ENCODE peak calls at places on chromosomes 7 and 10, in four cellular contexts. R is stimulated activated naive CD8-positive, alpha-beta T cell treated with anti-CD3 and anti-CD28 coated beads, Interleukin-15, Interleukin-2, amounts not matched to agents 100 U/mL and 50 U/mL, for 24 hours; Z is RWPE1; S is mucosa of gallbladder. U is an unnamed sample.

GRCh38 chr7:139918488-139918887 is 89.4 kb downstream of the TBXAS1 start:
- DNase-seq in R (no peak), Z (no peak), S (no peak), U (no peak)

GRCh38 chr10:70909326-70909935 is 21.1 kb upstream of the PCBD1 start:
- DNase-seq in R (no peak), S (no peak), Z (no peak), U (no peak)

GRCh38 chr10:100812978-100813377 is 67.6 kb downstream of the PAX2 start:
- DNase-seq in Z (no peak), R (no peak), S (no peak), U (no peak)

GRCh38 chr10:12708921-12709320 is 292.6 kb downstream of the CCDC3 start:
- DNase-seq in S (no peak), R (no peak), Z (no peak), U (peak)

GRCh38 chr10:13222151-13222550 is 12.0 kb downstream of the UCMA start:
- DNase-seq in Z (no peak), S (no peak), R (no peak), U (no peak)

GRCh38 chr10:62858364-62858763 is 42.2 kb upstream of the EGR2 start:
- DNase-seq in Z (no peak), R (no peak), S (peak), U (no peak)

GRCh38 chr10:43390791-43391190 is 18.2 kb downstream of the HNRNPF start:
- DNase-seq in R (no peak), S (no peak), Z (no peak), U (peak)

GRCh38 chr7:134890246-134891240 is 95.8 kb upstream of the AGBL3 start:
- DNase-seq in S (no peak), Z (peak), R (no peak), U (peak)

GRCh38 chr10:101297901-101298451 is 56.0 kb upstream of the BTRC start:
- DNase-seq in Z (peak), S (peak), R (peak), U (peak)

GRCh38 chr10:111593578-111593977 is 516.7 kb downstream of the ADRA2A start:
- DNase-seq in S (no peak), Z (no peak), R (no peak), U (no peak)

GRCh38 chr7:157710396-157710795 is 373.6 kb downstream of the DNAJB6 start:
- DNase-seq in R (no peak), Z (no peak), S (no peak), U (no peak)